ENCODE peak calls at places on chromosomes 2 and 18, in nine cellular contexts. G is right lobe of liver; T is mucosa of descending colon; M is tibial artery; U is heart right ventricle; D is effector memory CD4-positive, alpha-beta T cell; Q is BE2C; V is SK-N-SH; O is GM23248. R is an unnamed sample.

GRCh38 chr2:240235811-240236210 is 95.4 kb upstream of the OTOS start:
- DNase-seq in G (no peak), T (no peak), M (peak; percentile 51), U (no peak), D (no peak), Q (no peak), V (no peak), O (no peak), R (peak; percentile 35)

GRCh38 chr18:49648326-49648725 is 86.5 kb downstream of the LIPG start:
- DNase-seq in G (no peak), T (no peak), M (no peak), U (peak; percentile 24), D (no peak), Q (no peak), V (no peak), O (no peak), R (peak; percentile 26)

GRCh38 chr18:75154997-75155396 is 53.9 kb downstream of the PTGR3 start:
- DNase-seq in G (no peak), T (no peak), M (no peak), U (no peak), D (no peak), Q (no peak), V (no peak), O (no peak), R (peak; percentile 22)

GRCh38 chr2:101698419-101699190 is 1.1 kb downstream of the MAP4K4 start:
- DNase-seq in G (no peak), T (no peak), M (no peak), U (no peak), D (no peak), Q (peak; percentile 10), V (peak; percentile 36), O (peak; percentile 62), R (no peak)

GRCh38 chr18:73691118-73691517 is 456.5 kb downstream of the FBXO15 start:
- DNase-seq in G (no peak), T (no peak), M (no peak), U (no peak), D (no peak), Q (no peak), V (no peak), O (peak; percentile 81), R (no peak)

GRCh38 chr2:227106845-227107759 is 56.9 kb downstream of the COL4A4 start:
- DNase-seq in G (peak; percentile 26), T (peak; percentile 38), M (no peak), U (no peak), D (no peak), Q (peak; percentile 60), V (peak; percentile 45), O (peak; percentile 78), R (peak; percentile 88)

GRCh38 chr2:70561893-70562292 is 8.3 kb upstream of the TGFA start:
- DNase-seq in G (no peak), T (no peak), M (no peak), U (no peak), D (no peak), Q (no peak), V (no peak), O (peak; percentile 25), R (no peak)

GRCh38 chr2:233042549-233042948 is 10.1 kb downstream of the NEU2 start:
- DNase-seq in G (no peak), T (no peak), M (no peak), U (no peak), D (no peak), Q (no peak), V (no peak), O (no peak), R (no peak)

GRCh38 chr2:86485103-86485502 is 43.9 kb downstream of the KDM3A start:
- DNase-seq in G (no peak), T (no peak), M (no peak), U (no peak), D (no peak), Q (no peak), V (no peak), O (peak; percentile 45), R (no peak)

GRCh38 chr2:72825271-72826155 is at the start of gene EXOC6B:
- DNase-seq in G (peak; percentile 95), T (peak; percentile 96), M (peak; percentile 94), U (peak; percentile 95), D (peak; percentile 71), Q (peak; percentile 84), V (peak; percentile 93), O (peak; percentile 92), R (peak; percentile 99)

GRCh38 chr18:51447351-51447896 is 249.9 kb upstream of the MEX3C start:
- DNase-seq in G (no peak), T (no peak), M (no peak), U (peak; percentile 35), D (no peak), Q (no peak), V (no peak), O (no peak), R (peak; percentile 70)

GRCh38 chr2:162210385-162210784 is 32.9 kb downstream of the FAP start:
- DNase-seq in G (no peak), T (no peak), M (no peak), U (no peak), D (no peak), Q (no peak), V (no peak), O (peak; percentile 46), R (no peak)

GRCh38 chr2:231228223-231228622 is 29.8 kb downstream of the ARMC9 start:
- DNase-seq in G (no peak), T (no peak), M (no peak), U (no peak), D (no peak), Q (peak; percentile 82), V (no peak), O (no peak), R (peak; percentile 58)

GRCh38 chr2:229780856-229781773 is 66.8 kb upstream of the DNER start:
- DNase-seq in G (no peak), T (no peak), M (no peak), U (no peak), D (no peak), Q (no peak), V (peak; percentile 49), O (peak; percentile 56), R (peak; percentile 68)

GRCh38 chr2:225207026-225207425 is 164.8 kb upstream of the DOCK10 start:
- DNase-seq in G (no peak), T (no peak), M (no peak), U (no peak), D (no peak), Q (no peak), V (no peak), O (no peak), R (no peak)

GRCh38 chr2:13578547-13578946 is 861.8 kb downstream of the TRIB2 start:
- DNase-seq in G (no peak), T (no peak), M (no peak), U (no peak), D (no peak), Q (no peak), V (no peak), O (no peak), R (no peak)

GRCh38 chr18:63963610-63964256 is 6.1 kb upstream of the SERPINB8 start:
- DNase-seq in G (no peak), T (peak; percentile 56), M (no peak), U (no peak), D (peak; percentile 31), Q (no peak), V (peak; percentile 15), O (peak; percentile 82), R (peak; percentile 73)

GRCh38 chr2:56202722-56203121 is 18.9 kb downstream of the CCDC85A start:
- DNase-seq in G (no peak), T (no peak), M (no peak), U (no peak), D (no peak), Q (no peak), V (no peak), O (no peak), R (no peak)

GRCh38 chr18:42274488-42275137 is 319.6 kb downstream of the PIK3C3 start:
- DNase-seq in G (no peak), T (no peak), M (no peak), U (no peak), D (no peak), Q (peak; percentile 38), V (peak; percentile 54), O (peak; percentile 30), R (peak; percentile 62)

DNA sequence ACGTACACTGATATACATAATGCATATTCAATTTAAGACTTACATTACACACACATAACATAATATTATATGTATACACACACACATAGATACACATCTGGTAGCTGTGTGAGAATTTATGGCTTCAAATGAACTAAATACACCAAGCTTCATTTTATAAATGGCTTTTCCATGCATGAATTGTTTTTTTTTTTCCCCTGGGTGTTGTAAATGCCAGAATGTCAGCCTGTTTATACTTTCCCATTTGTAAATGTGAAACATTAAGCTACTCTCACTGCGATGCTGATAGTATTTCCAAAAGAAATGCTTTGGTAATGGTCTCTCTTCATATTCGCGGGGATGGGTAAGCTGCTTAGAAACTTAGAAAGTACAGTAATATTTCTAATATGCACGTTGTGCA is 196.0 kb upstream of the SIX3 start:
- DNase-seq in G (no peak), T (no peak), M (no peak), U (no peak), D (no peak), Q (no peak), V (no peak), O (no peak), R (no peak)
- H3K4me1 ChIP-seq in G (no peaks in the 10 kb centered on the region), T (no peaks in the 10 kb centered on the region), M (peaks cover 6% of the 10 kb centered on the region), U (peaks cover 6% of the 10 kb centered on the region), D (no peaks in the 10 kb centered on the region), Q (peaks cover 63% of the 10 kb centered on the region), V (no peaks in the 10 kb centered on the region), O (no peaks in the 10 kb centered on the region), R (peaks cover 3% of the 10 kb centered on the region)

DNA sequence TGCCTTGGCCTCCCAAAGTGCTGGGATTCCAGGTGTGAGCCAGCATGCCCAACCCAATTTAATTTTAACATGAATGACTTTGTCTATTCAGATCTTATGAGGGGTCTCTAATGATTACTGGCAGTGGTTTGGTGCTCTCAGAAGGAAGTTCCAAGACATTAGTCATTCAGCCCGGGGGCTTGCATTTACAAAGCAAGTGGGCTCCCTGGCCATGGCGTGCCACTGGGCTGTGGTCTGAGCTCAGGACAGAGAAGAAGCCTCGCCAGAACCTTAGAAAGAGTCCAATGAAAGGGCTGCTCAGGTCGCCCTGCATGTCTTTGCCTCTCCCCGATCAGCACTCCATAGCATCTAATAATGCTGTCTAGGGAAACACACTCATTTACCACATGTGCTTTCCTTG is 182.6 kb upstream of the CHAC2 start:
- DNase-seq in G (no peak), T (no peak), M (no peak), U (no peak), D (no peak), Q (no peak), V (no peak), O (no peak), R (no peak)
- H3K4me1 ChIP-seq in G (no peaks in the 10 kb centered on the region), T (no peaks in the 10 kb centered on the region), M (no peaks in the 10 kb centered on the region), U (no peaks in the 10 kb centered on the region), D (no peaks in the 10 kb centered on the region), Q (no peaks in the 10 kb centered on the region), V (no peaks in the 10 kb centered on the region), O (no peaks in the 10 kb centered on the region), R (peaks cover 9% of the 10 kb centered on the region)

DNA sequence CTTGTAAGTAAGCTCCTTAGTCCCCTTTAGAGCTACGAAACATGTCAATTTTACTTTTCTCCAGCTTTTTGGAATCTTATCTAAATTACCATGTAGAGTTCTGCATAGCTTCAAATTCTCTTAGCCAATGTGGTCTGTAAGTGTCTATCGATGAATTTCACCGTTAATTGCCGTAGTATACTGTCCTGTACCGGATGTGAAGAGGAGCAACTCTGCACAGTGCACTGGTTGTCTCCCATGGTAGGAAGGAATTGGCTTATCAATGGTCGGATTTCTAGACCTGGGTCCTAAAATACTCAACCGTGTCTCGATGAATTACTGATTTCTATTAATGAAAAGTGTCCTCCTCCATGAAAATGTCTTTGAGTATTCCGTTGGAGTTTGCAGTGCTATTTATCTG is 1.9 kb downstream of the NOP58 start:
- DNase-seq in G (no peak), T (no peak), M (no peak), U (no peak), D (no peak), Q (no peak), V (peak; percentile 21), O (peak; percentile 48), R (no peak)
- H3K4me1 ChIP-seq in G (no peaks in the 10 kb centered on the region), T (peaks cover 24% of the 10 kb centered on the region), M (peaks cover 13% of the 10 kb centered on the region), U (peaks cover 21% of the 10 kb centered on the region), D (peaks cover 16% of the 10 kb centered on the region), Q (no peaks in the 10 kb centered on the region), V (peaks cover 18% of the 10 kb centered on the region), O (peaks cover 10% of the 10 kb centered on the region), R (no peaks in the 10 kb centered on the region)

GRCh38 chr2:106307860-106308259 is 113.8 kb upstream of the UXS1 start:
- DNase-seq in G (no peak), T (no peak), M (no peak), U (no peak), D (no peak), Q (no peak), V (no peak), O (no peak), R (no peak)
- H3K4me1 ChIP-seq in G (no peaks in the 10 kb centered on the region), T (no peaks in the 10 kb centered on the region), M (no peaks in the 10 kb centered on the region), U (no peaks in the 10 kb centered on the region), D (no peaks in the 10 kb centered on the region), Q (no peaks in the 10 kb centered on the region), V (no peaks in the 10 kb centered on the region), O (no peaks in the 10 kb centered on the region), R (no peaks in the 10 kb centered on the region)